ENCODE peak calls at places on chromosome 5, in eight cellular contexts. F is NCI-H2171 treated with DMSO at 0.1 percent for 48 hours; M is psoas muscle; D is dorsolateral prefrontal cortex; N is HFF-Myc; W is activated effector memory CD4-positive, alpha-beta T cell treated with Interleukin-2 at 50 U/mL for 16 hours; O is astrocyte of the spinal cord; K is neuronal stem cell. A is an unnamed sample.

GRCh38 chr5:168795943-168796342 is 216.8 kb upstream of the PANK3 start:
- DNase-seq in F (no peak), M (no peak), D (no peak), N (no peak), W (no peak), O (no peak), K (no peak), A (no peak)

GRCh38 chr5:54867310-54867944 is 118.0 kb downstream of the ESM1 start:
- DNase-seq in F (peak), M (no peak), D (no peak), N (peak), W (no peak), O (peak), K (peak), A (peak)

GRCh38 chr5:139287890-139288635 is 5.5 kb upstream of the MATR3 start:
- DNase-seq in F (peak), M (no peak), D (no peak), N (no peak), W (no peak), O (no peak), K (no peak), A (no peak)

GRCh38 chr5:10536511-10536910 is 27.4 kb upstream of the ANKRD33B start:
- DNase-seq in F (no peak), M (no peak), D (no peak), N (no peak), W (no peak), O (no peak), K (no peak), A (no peak)

GRCh38 chr5:68287976-68288755 is 72.6 kb downstream of the PIK3R1 start:
- DNase-seq in F (no peak), M (peak), D (peak), N (no peak), W (peak), O (peak), K (peak), A (peak)

GRCh38 chr5:51479840-51480239 is 96.6 kb downstream of the ISL1 start:
- DNase-seq in F (no peak), M (no peak), D (no peak), N (no peak), W (no peak), O (no peak), K (no peak), A (no peak)

GRCh38 chr5:1020461-1020961 is 11.9 kb downstream of the NKD2 start:
- DNase-seq in F (no peak), M (peak), D (peak), N (no peak), W (no peak), O (no peak), K (no peak), A (no peak)

GRCh38 chr5:68333649-68334549 is 118.3 kb downstream of the PIK3R1 start:
- DNase-seq in F (no peak), M (no peak), D (no peak), N (peak), W (no peak), O (peak), K (no peak), A (no peak)